ENCODE peak calls at places on chromosome 21, in four cellular contexts. C, W, E and K are unnamed samples.

GRCh38 chr21:29499734-29500343 is 201.1 kb downstream of the BACH1 start:
- DNase-seq in C (no peak), W (no peak), E (no peak), K (peak; percentile 27)

GRCh38 chr21:33203371-33203724 is 26.4 kb upstream of the IFNAR2 start:
- DNase-seq in C (no peak), W (no peak), E (no peak), K (no peak)

GRCh38 chr21:34148826-34149558 is 75.6 kb downstream of the MRPS6 start:
- DNase-seq in C (no peak), W (no peak), E (no peak), K (no peak)

GRCh38 chr21:46559291-46559983 is 45.4 kb downstream of the S100B start:
- DNase-seq in C (peak; percentile 36), W (no peak), E (no peak), K (peak; percentile 13)

GRCh38 chr21:19489930-19490329 is 1086.3 kb upstream of the TMPRSS15 start:
- DNase-seq in C (no peak), W (no peak), E (no peak), K (no peak)

GRCh38 chr21:32442566-32443318 is 30.2 kb downstream of the EVA1C start:
- DNase-seq in C (no peak), W (no peak), E (no peak), K (no peak)

GRCh38 chr21:15732290-15732995 is 2.7 kb downstream of the USP25 start:
- DNase-seq in C (no peak), W (no peak), E (no peak), K (no peak)

GRCh38 chr21:38613686-38614085 is 115.4 kb upstream of the ERG start:
- DNase-seq in C (no peak), W (no peak), E (no peak), K (no peak)

GRCh38 chr21:36859744-36860501 is 106.5 kb downstream of the HLCS start:
- DNase-seq in C (peak; percentile 88), W (peak; percentile 83), E (no peak), K (no peak)

GRCh38 chr21:29540289-29540688 is 241.6 kb downstream of the BACH1 start:
- DNase-seq in C (no peak), W (no peak), E (no peak), K (no peak)

GRCh38 chr21:41933259-41934079 is 20.3 kb downstream of the C2CD2 start:
- DNase-seq in C (peak; percentile 68), W (peak; percentile 54), E (no peak), K (no peak)

GRCh38 chr21:38236232-38236631 is 20.6 kb upstream of the KCNJ15 start:
- DNase-seq in C (no peak), W (no peak), E (no peak), K (no peak)

GRCh38 chr21:29626787-29627470 is 312.9 kb downstream of the GRIK1 start:
- DNase-seq in C (no peak), W (no peak), E (no peak), K (no peak)

GRCh38 chr21:46253610-46254124 is 25.1 kb upstream of the LSS start:
- DNase-seq in C (no peak), W (no peak), E (no peak), K (no peak)

GRCh38 chr21:46503922-46504539 is 45.3 kb downstream of the DIP2A start:
- DNase-seq in C (no peak), W (no peak), E (no peak), K (no peak)

GRCh38 chr21:28016571-28016970 is 976.1 kb downstream of the LTN1 start:
- DNase-seq in C (no peak), W (no peak), E (no peak), K (no peak)

GRCh38 chr21:42061195-42061865 is 9.8 kb upstream of the UMODL1 start:
- DNase-seq in C (no peak), W (no peak), E (no peak), K (no peak)

GRCh38 chr21:38241029-38241740 is 15.6 kb upstream of the KCNJ15 start:
- DNase-seq in C (no peak), W (peak; percentile 71), E (peak; percentile 96), K (no peak)

GRCh38 chr21:40976198-40977114 is 129.5 kb upstream of the DSCAM start:
- DNase-seq in C (no peak), W (no peak), E (no peak), K (no peak)

GRCh38 chr21:38993561-38993960 is 187.8 kb downstream of the ETS2 start:
- DNase-seq in C (peak; percentile 70), W (no peak), E (peak; percentile 75), K (no peak)

GRCh38 chr21:15687208-15687607 is 42.6 kb upstream of the USP25 start:
- DNase-seq in C (no peak), W (no peak), E (no peak), K (no peak)

GRCh38 chr21:32335601-32336575 is 37.2 kb downstream of the MRAP start:
- DNase-seq in C (no peak), W (peak; percentile 46), E (no peak), K (no peak)

GRCh38 chr21:46482225-46482845 is 23.6 kb downstream of the DIP2A start:
- DNase-seq in C (no peak), W (no peak), E (no peak), K (no peak)

GRCh38 chr21:34526618-34527290 is 14.7 kb upstream of the KCNE1 start:
- DNase-seq in C (peak; percentile 89), W (peak; percentile 89), E (peak; percentile 100), K (no peak)

GRCh38 chr21:17903029-17903806 is 84.1 kb upstream of the C21orf91 start:
- DNase-seq in C (no peak), W (no peak), E (no peak), K (no peak)

GRCh38 chr21:44267655-44268142 is 6.0 kb upstream of the DNMT3L start:
- DNase-seq in C (peak; percentile 8), W (no peak), E (no peak), K (no peak)
- TF ChIP-seq CTCF in C (peak; percentile 16), W (no peak), E (no peak), K (no peak)

DNA sequence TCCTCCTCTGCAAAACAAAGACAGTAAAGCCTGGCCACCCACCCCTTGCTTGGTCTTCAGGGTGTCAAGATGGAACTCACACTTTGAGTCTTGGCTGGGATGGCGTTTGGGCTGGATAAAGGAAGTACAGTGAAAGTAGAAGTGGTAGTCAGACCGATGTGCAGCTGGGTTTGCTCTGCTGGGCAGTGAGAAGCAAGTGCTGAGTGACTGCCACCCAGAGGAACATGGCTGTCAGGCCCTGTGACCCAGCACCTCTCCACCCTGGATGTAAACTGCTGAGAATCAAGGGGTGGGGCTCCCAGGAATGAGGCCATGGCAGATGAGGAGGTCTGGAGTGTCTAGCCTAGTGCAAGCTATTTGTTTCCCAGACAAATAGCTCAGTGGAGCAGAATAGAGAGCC is 51.2 kb downstream of the POFUT2 start:
- DNase-seq in C (no peak), W (no peak), E (no peak), K (no peak)
- TF ChIP-seq CTCF in C (no peak), W (no peak), E (no peak), K (no peak)

GRCh38 chr21:14070968-14071367 is 139.8 kb downstream of the LIPI start:
- DNase-seq in C (no peak), W (no peak), E (no peak), K (no peak)

GRCh38 chr21:14071902-14072734 is 138.6 kb downstream of the LIPI start:
- DNase-seq in C (no peak), W (no peak), E (no peak), K (no peak)

GRCh38 chr21:14073615-14074014 is 137.1 kb downstream of the LIPI start:
- DNase-seq in C (no peak), W (no peak), E (no peak), K (no peak)

GRCh38 chr21:14074177-14074576 is 136.6 kb downstream of the LIPI start:
- DNase-seq in C (no peak), W (no peak), E (no peak), K (no peak)

DNA sequence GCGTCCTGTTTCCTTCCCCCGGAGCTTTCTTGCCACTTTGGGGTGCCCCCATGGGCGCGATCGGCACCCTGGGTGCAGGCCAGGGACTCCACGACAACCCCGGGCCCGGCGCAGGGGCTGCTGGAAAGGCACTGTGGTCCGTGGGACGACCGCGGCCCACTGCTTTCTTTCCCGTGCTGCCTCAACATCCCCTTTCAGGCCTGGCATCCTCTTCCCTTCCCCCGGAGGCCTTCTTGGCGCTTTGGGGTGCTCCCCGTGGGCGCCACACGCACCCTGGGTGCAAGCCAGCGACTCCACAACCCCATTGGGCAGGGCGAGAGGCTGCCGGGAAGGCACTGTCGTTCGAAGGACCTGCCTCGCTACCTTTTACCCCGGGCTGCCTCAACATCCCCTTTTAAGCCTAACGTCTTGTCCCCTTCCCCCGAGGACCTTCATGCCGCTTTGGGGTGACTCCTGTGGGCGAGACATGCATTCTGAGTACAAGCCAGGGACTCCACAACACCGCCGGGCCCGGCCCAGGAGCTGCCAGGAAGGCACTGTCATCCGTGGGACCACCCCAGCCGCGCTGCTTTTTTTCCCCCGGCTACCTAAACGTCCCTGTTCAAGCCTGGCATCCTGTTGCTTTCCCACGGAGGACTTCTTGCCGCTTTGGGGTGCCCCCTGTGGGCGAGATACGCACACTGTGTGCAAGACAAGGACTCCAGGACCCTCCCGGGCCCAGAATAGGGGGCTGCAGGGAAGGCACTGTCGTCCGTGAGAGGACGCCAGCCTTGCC is 137.8 kb downstream of the LIPI start:
- DNase-seq in C (no peak), W (no peak), E (no peak), K (no peak)
- TF ChIP-seq CTCF in C (no peak), W (no peak), E (no peak), K (no peak)

GRCh38 chr21:44802396-44803153 is 955 bp upstream of the UBE2G2 start:
- DNase-seq in C (no peak), W (no peak), E (no peak), K (no peak)
- TF ChIP-seq CTCF in C (no peak), W (no peak), E (no peak), K (no peak)

DNA sequence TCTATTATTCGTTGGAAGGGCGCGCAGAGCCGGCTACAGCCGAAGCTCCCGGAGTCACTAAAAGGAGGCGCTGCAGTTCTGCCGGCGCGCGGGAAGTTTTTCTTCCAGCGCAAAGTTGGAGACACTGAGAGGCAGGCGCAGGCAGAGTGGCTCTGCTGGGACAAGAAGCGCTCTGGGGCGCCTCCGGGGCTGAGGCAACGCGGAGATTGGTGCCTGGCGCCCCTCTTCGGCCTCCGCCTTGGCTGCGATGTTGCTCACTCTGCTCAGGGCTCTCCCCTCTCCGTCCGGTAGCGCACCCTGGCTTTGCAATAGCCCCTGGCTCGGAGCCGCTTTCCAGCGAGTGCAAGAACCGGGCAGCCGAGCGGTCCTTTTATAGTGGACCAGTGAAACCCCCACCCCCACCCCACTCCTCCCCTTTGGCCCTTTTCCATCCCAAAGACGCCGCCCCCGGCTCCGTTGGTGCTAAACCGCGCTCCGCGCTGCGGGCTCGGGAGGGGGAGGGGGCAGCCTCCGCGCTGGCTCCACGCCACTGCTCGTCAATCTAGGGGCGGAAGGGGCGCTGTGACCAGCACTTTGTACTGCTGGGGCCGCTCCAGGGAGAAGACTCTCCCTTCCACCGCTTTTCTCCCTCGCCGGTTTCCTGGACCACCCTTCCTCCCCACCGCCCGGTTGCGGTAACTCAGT is at the start of gene ADAMTS1:
- DNase-seq in C (peak; percentile 70), W (peak; percentile 95), E (peak; percentile 68), K (peak; percentile 28)
- TF ChIP-seq CTCF in C (no peak), W (no peak), E (peak; percentile 29), K (peak; percentile 9)

GRCh38 chr21:43294194-43294902 is 125.5 kb downstream of the CRYAA start:
- DNase-seq in C (no peak), W (no peak), E (no peak), K (no peak)
- TF ChIP-seq CTCF in C (no peak), W (no peak), E (no peak), K (no peak)